ENCODE peak calls at places on chromosome 19, in ten cellular contexts. Q is tibial nerve; R is GM20000; G is sigmoid colon; O is GM13977; E is CD8-positive, alpha-beta T cell; M is body of pancreas; H is mammary epithelial cell; F is cardiac fibroblast; S is neural crest cell. T is an unnamed sample.

GRCh38 chr19:29040951-29041350 is 172.0 kb downstream of the UQCRFS1 start:
- DNase-seq in Q (no peak), R (no peak), G (no peak), O (no peak), E (no peak), M (no peak), H (no peak), F (no peak), S (no peak), T (no peak)

GRCh38 chr19:43718627-43719377 is 2.9 kb downstream of the IRGC start:
- DNase-seq in Q (no peak), R (no peak), G (no peak), O (no peak), E (no peak), M (no peak), H (no peak), F (no peak), S (no peak), T (no peak)

GRCh38 chr19:55656552-55656951 is 1.7 kb downstream of the U2AF2 start:
- DNase-seq in Q (no peak), R (no peak), G (no peak), O (no peak), E (no peak), M (no peak), H (no peak), F (no peak), S (no peak), T (no peak)

GRCh38 chr19:43707158-43707712 is 8.6 kb upstream of the IRGC start:
- DNase-seq in Q (no peak), R (no peak), G (no peak), O (no peak), E (no peak), M (no peak), H (no peak), F (no peak), S (no peak), T (no peak)

GRCh38 chr19:6126335-6126974 is 9.0 kb upstream of the ACSBG2 start:
- DNase-seq in Q (no peak), R (peak), G (no peak), O (peak), E (no peak), M (no peak), H (peak), F (peak), S (no peak), T (no peak)

GRCh38 chr19:53461866-53462265 is 5.7 kb upstream of the ZNF813 start:
- DNase-seq in Q (no peak), R (no peak), G (no peak), O (no peak), E (no peak), M (no peak), H (peak), F (no peak), S (no peak), T (no peak)

GRCh38 chr19:57800696-57801095 is 14.0 kb downstream of the ZNF552 start:
- DNase-seq in Q (no peak), R (no peak), G (no peak), O (no peak), E (no peak), M (no peak), H (no peak), F (no peak), S (no peak), T (no peak)

GRCh38 chr19:5213667-5214066 is 126.9 kb downstream of the PTPRS start:
- DNase-seq in Q (no peak), R (no peak), G (no peak), O (no peak), E (no peak), M (no peak), H (no peak), F (no peak), S (no peak), T (no peak)

GRCh38 chr19:13149628-13150186 is 468 bp downstream of the STX10 start:
- DNase-seq in Q (no peak), R (no peak), G (peak), O (no peak), E (peak), M (peak), H (peak), F (peak), S (peak), T (no peak)

GRCh38 chr19:5406816-5407215 is 48.4 kb upstream of the ZNRF4 start:
- DNase-seq in Q (no peak), R (no peak), G (no peak), O (no peak), E (no peak), M (no peak), H (no peak), F (no peak), S (no peak), T (no peak)

GRCh38 chr19:5339470-5339949 is 1.1 kb downstream of the PTPRS start:
- DNase-seq in Q (no peak), R (peak), G (no peak), O (peak), E (no peak), M (no peak), H (no peak), F (no peak), S (no peak), T (no peak)

GRCh38 chr19:35716735-35716984 is 1.1 kb upstream of the KMT2B start:
- DNase-seq in Q (no peak), R (peak), G (peak), O (peak), E (no peak), M (no peak), H (no peak), F (no peak), S (no peak), T (peak)

GRCh38 chr19:58560921-58561320 is 2.5 kb upstream of the UBE2M start:
- DNase-seq in Q (no peak), R (no peak), G (peak), O (no peak), E (peak), M (no peak), H (no peak), F (no peak), S (no peak), T (no peak)

GRCh38 chr19:1327125-1327524 is 41.5 kb downstream of the EFNA2 start:
- DNase-seq in Q (no peak), R (peak), G (no peak), O (no peak), E (no peak), M (no peak), H (no peak), F (no peak), S (no peak), T (no peak)

GRCh38 chr19:13097331-13098258 is 5.1 kb downstream of the LYL1 start:
- DNase-seq in Q (peak), R (no peak), G (peak), O (no peak), E (no peak), M (no peak), H (no peak), F (no peak), S (no peak), T (no peak)

GRCh38 chr19:3697094-3697493 is 3.2 kb downstream of the PIP5K1C start:
- DNase-seq in Q (no peak), R (no peak), G (no peak), O (no peak), E (no peak), M (no peak), H (no peak), F (no peak), S (no peak), T (no peak)

DNA sequence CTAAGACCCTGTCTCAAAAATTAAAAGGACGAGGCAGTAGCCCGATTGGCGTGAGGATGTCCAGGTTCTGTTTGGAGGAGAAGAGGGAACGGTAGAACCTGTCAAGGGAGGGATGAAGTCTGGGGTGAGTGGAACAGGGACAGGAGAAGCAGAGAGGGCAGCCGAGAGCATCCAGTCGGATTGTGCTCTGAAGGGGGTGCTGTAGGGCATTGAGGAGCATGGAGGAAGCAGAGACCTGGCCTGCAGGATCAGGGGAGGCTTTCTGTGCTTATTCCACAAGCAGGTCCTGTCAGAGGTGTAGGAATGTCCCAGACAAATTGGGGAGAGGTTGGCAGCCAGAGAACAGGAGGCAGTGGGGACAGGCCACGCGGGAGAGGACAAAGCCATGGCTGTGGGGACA is 14.1 kb downstream of the AP2A1 start:
- DNase-seq in Q (no peak), R (no peak), G (no peak), O (no peak), E (no peak), M (no peak), H (no peak), F (no peak), S (no peak), T (no peak)
- TF ChIP-seq CTCF in Q (no peak), R (no peak), G (no peak), O (no peak), E (no peak), M (no peak), H (no peak), F (no peak), S (no peak), T (no peak)

GRCh38 chr19:7326105-7326877 is 22.4 kb upstream of the ARHGEF18 start:
- DNase-seq in Q (peak), R (peak), G (peak), O (peak), E (peak), M (peak), H (peak), F (peak), S (no peak), T (no peak)
- TF ChIP-seq CTCF in Q (no peak), R (peak), G (no peak), O (peak), E (peak), M (no peak), H (peak), F (peak), S (peak), T (peak)

GRCh38 chr19:46902402-46902766 is 41.6 kb downstream of the ARHGAP35 start:
- DNase-seq in Q (no peak), R (no peak), G (no peak), O (no peak), E (no peak), M (peak), H (peak), F (no peak), S (no peak), T (no peak)
- TF ChIP-seq CTCF in Q (no peak), R (no peak), G (no peak), O (no peak), E (no peak), M (no peak), H (no peak), F (no peak), S (no peak), T (no peak)

GRCh38 chr19:14764401-14764800 is 14.0 kb downstream of the ADGRE2 start:
- DNase-seq in Q (no peak), R (no peak), G (peak), O (no peak), E (no peak), M (no peak), H (no peak), F (no peak), S (no peak), T (no peak)

GRCh38 chr19:14762111-14762510 is 16.2 kb downstream of the ADGRE2 start:
- DNase-seq in Q (no peak), R (no peak), G (peak), O (no peak), E (no peak), M (no peak), H (no peak), F (no peak), S (no peak), T (no peak)

GRCh38 chr19:14761607-14762006 is 16.8 kb downstream of the ADGRE2 start:
- DNase-seq in Q (no peak), R (no peak), G (no peak), O (no peak), E (no peak), M (no peak), H (no peak), F (no peak), S (no peak), T (no peak)

GRCh38 chr19:14767466-14767971 is 10.8 kb downstream of the ADGRE2 start:
- DNase-seq in Q (no peak), R (no peak), G (peak), O (no peak), E (no peak), M (no peak), H (no peak), F (no peak), S (no peak), T (no peak)

GRCh38 chr19:14763497-14764145 is 14.7 kb downstream of the ADGRE2 start:
- DNase-seq in Q (no peak), R (no peak), G (peak), O (no peak), E (no peak), M (no peak), H (no peak), F (no peak), S (no peak), T (no peak)
- TF ChIP-seq CTCF in Q (no peak), R (no peak), G (no peak), O (no peak), E (no peak), M (no peak), H (no peak), F (no peak), S (no peak), T (no peak)

DNA sequence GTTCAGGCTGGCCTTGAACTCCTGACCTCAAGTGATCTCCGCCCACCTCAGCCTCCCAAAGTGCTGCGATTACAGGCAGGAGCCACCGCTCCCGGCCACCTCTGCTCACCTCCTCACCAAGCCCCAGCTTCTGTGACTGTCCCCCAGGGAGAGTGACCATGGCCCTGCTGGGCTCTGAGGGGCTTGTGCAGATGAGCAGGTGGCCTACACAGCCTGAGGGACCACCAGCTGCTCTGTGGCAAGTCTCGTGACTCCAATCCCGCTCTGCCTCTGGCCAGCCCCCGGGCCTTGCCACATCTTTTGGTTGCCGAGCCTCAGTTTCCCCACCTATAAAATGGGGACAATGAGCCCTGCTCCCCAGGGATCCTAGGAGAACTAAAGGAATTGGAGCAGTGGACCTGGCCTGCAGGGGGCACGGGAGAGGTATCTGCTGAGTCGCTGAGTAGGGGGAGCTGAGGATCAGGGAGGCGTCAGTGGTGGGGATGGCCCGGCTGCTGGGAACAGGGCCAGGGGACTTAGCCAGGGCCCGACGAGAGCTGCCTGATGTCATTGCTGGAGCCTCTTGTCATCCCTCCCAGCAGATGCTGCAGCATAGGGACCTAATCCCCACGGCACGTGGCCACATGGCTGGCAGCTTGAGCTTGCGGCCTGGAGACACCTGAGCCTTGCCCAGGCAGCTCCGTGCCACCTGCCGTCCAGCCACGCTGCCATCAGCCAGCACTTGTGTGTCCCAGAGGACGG is 74.7 kb downstream of the GADD45B start:
- DNase-seq in Q (no peak), R (no peak), G (peak), O (no peak), E (no peak), M (no peak), H (no peak), F (no peak), S (no peak), T (peak)
- TF ChIP-seq CTCF in Q (no peak), R (no peak), G (no peak), O (no peak), E (no peak), M (no peak), H (no peak), F (no peak), S (no peak), T (peak)

T was measured in D721Med.